ENCODE peak calls at places on chromosome 13, in eight cellular contexts. One of them, this sample, is unnamed.

GRCh38 chr13:33208290-33208990 is 77.1 kb downstream of the STARD13 start:
- DNase-seq in HCT116: no peak
- DNase-seq in fibroblast of lung: no peak
- DNase-seq in WERI-Rb-1: no peak
- DNase-seq in upper lobe of right lung: no peak
- DNase-seq in brain microvascular endothelial cell: no peak
- DNase-seq in ascending aorta: no peak
- DNase-seq in left ventricle myocardium inferior: no peak
- DNase-seq in this sample: no peak

GRCh38 chr13:41418027-41418426 is 39.3 kb upstream of the RGCC start:
- DNase-seq in brain microvascular endothelial cell: peak; percentile 82
- DNase-seq in left ventricle myocardium inferior: no peak
- DNase-seq in WERI-Rb-1: no peak
- DNase-seq in fibroblast of lung: peak; percentile 89
- DNase-seq in ascending aorta: no peak
- DNase-seq in HCT116: no peak
- DNase-seq in upper lobe of right lung: no peak
- DNase-seq in this sample: no peak

GRCh38 chr13:49938921-49939320 is 2.8 kb upstream of the SPRYD7 start:
- DNase-seq in upper lobe of right lung: no peak
- DNase-seq in HCT116: no peak
- DNase-seq in ascending aorta: no peak
- DNase-seq in brain microvascular endothelial cell: no peak
- DNase-seq in WERI-Rb-1: no peak
- DNase-seq in left ventricle myocardium inferior: no peak
- DNase-seq in fibroblast of lung: peak; percentile 11
- DNase-seq in this sample: no peak

GRCh38 chr13:59846845-59847620 is 316.7 kb downstream of the DIAPH3 start:
- DNase-seq in brain microvascular endothelial cell: no peak
- DNase-seq in left ventricle myocardium inferior: no peak
- DNase-seq in HCT116: no peak
- DNase-seq in fibroblast of lung: no peak
- DNase-seq in WERI-Rb-1: no peak
- DNase-seq in upper lobe of right lung: no peak
- DNase-seq in ascending aorta: no peak
- DNase-seq in this sample: no peak

GRCh38 chr13:29435125-29435911 is 160.2 kb downstream of the SLC7A1 start:
- DNase-seq in fibroblast of lung: peak; percentile 95
- DNase-seq in WERI-Rb-1: no peak
- DNase-seq in upper lobe of right lung: no peak
- DNase-seq in ascending aorta: no peak
- DNase-seq in brain microvascular endothelial cell: peak; percentile 66
- DNase-seq in HCT116: no peak
- DNase-seq in left ventricle myocardium inferior: no peak
- DNase-seq in this sample: no peak

GRCh38 chr13:103965506-103966243 is 899.5 kb upstream of the SLC10A2 start:
- DNase-seq in WERI-Rb-1: peak; percentile 66
- DNase-seq in HCT116: no peak
- DNase-seq in fibroblast of lung: no peak
- DNase-seq in brain microvascular endothelial cell: no peak
- DNase-seq in left ventricle myocardium inferior: no peak
- DNase-seq in upper lobe of right lung: no peak
- DNase-seq in ascending aorta: no peak
- DNase-seq in this sample: no peak

GRCh38 chr13:73063166-73063565 is 4.4 kb downstream of the KLF5 start:
- DNase-seq in left ventricle myocardium inferior: no peak
- DNase-seq in HCT116: no peak
- DNase-seq in ascending aorta: no peak
- DNase-seq in brain microvascular endothelial cell: no peak
- DNase-seq in fibroblast of lung: no peak
- DNase-seq in upper lobe of right lung: no peak
- DNase-seq in WERI-Rb-1: no peak
- DNase-seq in this sample: no peak

GRCh38 chr13:46745062-46745461 is 51.9 kb downstream of the ESD start:
- DNase-seq in left ventricle myocardium inferior: no peak
- DNase-seq in brain microvascular endothelial cell: no peak
- DNase-seq in fibroblast of lung: no peak
- DNase-seq in upper lobe of right lung: no peak
- DNase-seq in HCT116: no peak
- DNase-seq in ascending aorta: no peak
- DNase-seq in WERI-Rb-1: no peak
- DNase-seq in this sample: no peak

GRCh38 chr13:20174656-20175405 is 14.0 kb upstream of the GJA3 start:
- DNase-seq in fibroblast of lung: peak; percentile 99
- DNase-seq in HCT116: peak; percentile 90
- DNase-seq in WERI-Rb-1: no peak
- DNase-seq in upper lobe of right lung: peak; percentile 90
- DNase-seq in ascending aorta: peak; percentile 86
- DNase-seq in brain microvascular endothelial cell: peak; percentile 91
- DNase-seq in left ventricle myocardium inferior: peak; percentile 42
- DNase-seq in this sample: peak; percentile 92
- H3K4me3 ChIP-seq in fibroblast of lung: no peak overlapping the region
- H3K4me3 ChIP-seq in HCT116: peak overlapping the region; percentile 12
- H3K4me3 ChIP-seq in WERI-Rb-1: no peak overlapping the region
- H3K4me3 ChIP-seq in upper lobe of right lung: no peak overlapping the region
- H3K4me3 ChIP-seq in ascending aorta: no peak overlapping the region
- H3K4me3 ChIP-seq in brain microvascular endothelial cell: peak overlapping the region; percentile 26
- H3K4me3 ChIP-seq in left ventricle myocardium inferior: peak overlapping the region; percentile 32
- H3K4me3 ChIP-seq in this sample: no peak overlapping the region

GRCh38 chr13:76822691-76823267 is 63.4 kb downstream of the KCTD12 start:
- DNase-seq in HCT116: no peak
- DNase-seq in left ventricle myocardium inferior: no peak
- DNase-seq in WERI-Rb-1: no peak
- DNase-seq in ascending aorta: no peak
- DNase-seq in brain microvascular endothelial cell: no peak
- DNase-seq in fibroblast of lung: peak; percentile 60
- DNase-seq in upper lobe of right lung: no peak
- DNase-seq in this sample: no peak
- TF ChIP-seq CTCF in HCT116: no peak
- TF ChIP-seq CTCF in left ventricle myocardium inferior: peak; percentile 46
- TF ChIP-seq CTCF in WERI-Rb-1: no peak
- TF ChIP-seq CTCF in ascending aorta: peak; percentile 9
- TF ChIP-seq CTCF in brain microvascular endothelial cell: peak; percentile 39
- TF ChIP-seq CTCF in fibroblast of lung: peak; percentile 36
- TF ChIP-seq CTCF in upper lobe of right lung: peak; percentile 42
- TF ChIP-seq CTCF in this sample: peak; percentile 11

DNA sequence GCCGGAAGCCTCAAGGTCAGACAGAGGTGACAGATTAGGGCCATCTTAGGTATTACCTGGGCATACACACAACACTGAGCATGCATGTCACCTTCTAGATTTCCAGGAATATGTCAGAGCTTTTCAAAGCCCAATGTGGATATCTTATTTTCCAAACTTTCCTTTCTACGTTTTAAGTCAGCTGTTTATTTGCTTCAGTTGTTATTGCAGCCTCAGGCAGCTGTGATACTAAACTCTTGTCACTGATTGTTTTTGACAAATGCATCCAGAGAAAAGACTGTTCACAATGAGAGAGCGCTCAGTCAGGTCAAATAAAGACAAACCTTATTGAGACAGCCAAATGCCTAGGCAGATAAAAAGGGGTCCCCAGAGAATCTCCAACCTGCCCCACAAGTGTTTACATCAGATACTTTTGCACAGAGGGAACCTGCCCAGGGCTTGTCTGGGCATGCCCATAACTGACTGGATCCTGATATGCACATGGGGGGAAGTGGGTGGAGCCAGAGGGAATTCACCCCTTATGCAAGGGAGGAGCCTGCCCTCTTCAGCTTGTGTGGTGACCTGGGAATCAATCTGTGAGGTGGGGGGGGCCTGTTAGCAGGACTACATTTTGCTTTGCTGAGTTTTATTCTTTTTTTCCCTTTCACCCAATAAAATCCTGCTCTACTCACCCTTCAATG is 28.5 kb downstream of the MED4 start:
- DNase-seq in left ventricle myocardium inferior: no peak
- DNase-seq in HCT116: no peak
- DNase-seq in WERI-Rb-1: peak; percentile 42
- DNase-seq in fibroblast of lung: peak; percentile 49
- DNase-seq in brain microvascular endothelial cell: no peak
- DNase-seq in upper lobe of right lung: no peak
- DNase-seq in ascending aorta: no peak
- DNase-seq in this sample: no peak
- H3K36me3 ChIP-seq in left ventricle myocardium inferior: peaks cover 60% of the 10 kb centered on the region
- H3K36me3 ChIP-seq in HCT116: peaks cover 57% of the 10 kb centered on the region
- H3K36me3 ChIP-seq in WERI-Rb-1: peaks cover 6% of the 10 kb centered on the region
- H3K36me3 ChIP-seq in fibroblast of lung: no peaks in the 10 kb centered on the region
- H3K36me3 ChIP-seq in brain microvascular endothelial cell: peaks cover 24% of the 10 kb centered on the region
- H3K36me3 ChIP-seq in upper lobe of right lung: peaks cover 35% of the 10 kb centered on the region
- H3K36me3 ChIP-seq in ascending aorta: peaks cover 18% of the 10 kb centered on the region
- H3K36me3 ChIP-seq in this sample: peaks cover 1% of the 10 kb centered on the region

GRCh38 chr13:39023761-39024160 is 14.1 kb downstream of the PROSER1 start:
- DNase-seq in fibroblast of lung: no peak
- DNase-seq in HCT116: no peak
- DNase-seq in upper lobe of right lung: no peak
- DNase-seq in ascending aorta: no peak
- DNase-seq in WERI-Rb-1: no peak
- DNase-seq in brain microvascular endothelial cell: no peak
- DNase-seq in left ventricle myocardium inferior: no peak
- DNase-seq in this sample: no peak

GRCh38 chr13:39020853-39021462 is 16.9 kb downstream of the PROSER1 start:
- DNase-seq in fibroblast of lung: no peak
- DNase-seq in ascending aorta: no peak
- DNase-seq in WERI-Rb-1: no peak
- DNase-seq in brain microvascular endothelial cell: no peak
- DNase-seq in HCT116: no peak
- DNase-seq in upper lobe of right lung: no peak
- DNase-seq in left ventricle myocardium inferior: no peak
- DNase-seq in this sample: no peak

GRCh38 chr13:39025433-39025839 is 12.5 kb downstream of the PROSER1 start:
- DNase-seq in left ventricle myocardium inferior: no peak
- DNase-seq in upper lobe of right lung: no peak
- DNase-seq in brain microvascular endothelial cell: no peak
- DNase-seq in HCT116: no peak
- DNase-seq in WERI-Rb-1: no peak
- DNase-seq in fibroblast of lung: no peak
- DNase-seq in ascending aorta: no peak
- DNase-seq in this sample: no peak

GRCh38 chr13:39023316-39023715 is 14.6 kb downstream of the PROSER1 start:
- DNase-seq in upper lobe of right lung: no peak
- DNase-seq in brain microvascular endothelial cell: no peak
- DNase-seq in left ventricle myocardium inferior: no peak
- DNase-seq in fibroblast of lung: peak; percentile 23
- DNase-seq in WERI-Rb-1: no peak
- DNase-seq in HCT116: no peak
- DNase-seq in ascending aorta: no peak
- DNase-seq in this sample: no peak
- H3K4me3 ChIP-seq in upper lobe of right lung: no peak overlapping the region
- H3K4me3 ChIP-seq in brain microvascular endothelial cell: no peak overlapping the region
- H3K4me3 ChIP-seq in left ventricle myocardium inferior: no peak overlapping the region
- H3K4me3 ChIP-seq in fibroblast of lung: no peak overlapping the region
- H3K4me3 ChIP-seq in WERI-Rb-1: no peak overlapping the region
- H3K4me3 ChIP-seq in HCT116: no peak overlapping the region
- H3K4me3 ChIP-seq in ascending aorta: no peak overlapping the region
- H3K4me3 ChIP-seq in this sample: no peak overlapping the region

DNA sequence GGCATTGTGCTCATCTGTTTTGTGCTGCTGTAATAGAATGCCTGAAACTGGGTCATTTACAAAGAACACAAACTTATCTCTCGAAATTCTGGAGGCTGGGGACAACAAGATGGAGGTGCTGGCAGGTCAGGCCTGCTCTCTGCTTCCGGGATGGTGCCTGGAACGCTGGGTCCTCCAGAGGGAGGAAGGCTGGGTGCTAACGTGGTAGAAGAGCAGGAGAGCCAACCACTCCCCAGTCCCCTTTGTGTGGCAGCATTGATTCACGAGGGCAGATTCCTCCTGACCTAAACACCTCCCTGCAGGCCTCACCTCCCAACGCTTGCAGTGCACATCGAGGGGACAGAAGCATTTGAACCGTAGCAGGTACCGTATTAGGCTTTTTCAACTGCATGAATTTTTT is 34.1 kb upstream of the TFDP1 start:
- DNase-seq in fibroblast of lung: no peak
- DNase-seq in WERI-Rb-1: peak; percentile 7
- DNase-seq in ascending aorta: no peak
- DNase-seq in brain microvascular endothelial cell: no peak
- DNase-seq in HCT116: no peak
- DNase-seq in upper lobe of right lung: peak; percentile 32
- DNase-seq in left ventricle myocardium inferior: no peak
- DNase-seq in this sample: no peak
- TF ChIP-seq CTCF in fibroblast of lung: no peak
- TF ChIP-seq CTCF in WERI-Rb-1: no peak
- TF ChIP-seq CTCF in ascending aorta: no peak
- TF ChIP-seq CTCF in brain microvascular endothelial cell: no peak
- TF ChIP-seq CTCF in HCT116: no peak
- TF ChIP-seq CTCF in upper lobe of right lung: no peak
- TF ChIP-seq CTCF in left ventricle myocardium inferior: no peak
- TF ChIP-seq CTCF in this sample: no peak

GRCh38 chr13:111302045-111302722 is 18.3 kb upstream of the TEX29 start:
- DNase-seq in ascending aorta: no peak
- DNase-seq in WERI-Rb-1: no peak
- DNase-seq in HCT116: no peak
- DNase-seq in upper lobe of right lung: no peak
- DNase-seq in left ventricle myocardium inferior: no peak
- DNase-seq in brain microvascular endothelial cell: no peak
- DNase-seq in fibroblast of lung: no peak
- DNase-seq in this sample: no peak

GRCh38 chr13:111298214-111298975 is 22.0 kb upstream of the TEX29 start:
- DNase-seq in ascending aorta: no peak
- DNase-seq in left ventricle myocardium inferior: no peak
- DNase-seq in fibroblast of lung: no peak
- DNase-seq in WERI-Rb-1: no peak
- DNase-seq in upper lobe of right lung: no peak
- DNase-seq in brain microvascular endothelial cell: no peak
- DNase-seq in HCT116: no peak
- DNase-seq in this sample: no peak

GRCh38 chr13:111304041-111304544 is 16.3 kb upstream of the TEX29 start:
- DNase-seq in upper lobe of right lung: no peak
- DNase-seq in ascending aorta: no peak
- DNase-seq in WERI-Rb-1: no peak
- DNase-seq in left ventricle myocardium inferior: no peak
- DNase-seq in HCT116: no peak
- DNase-seq in brain microvascular endothelial cell: no peak
- DNase-seq in fibroblast of lung: no peak
- DNase-seq in this sample: no peak

GRCh38 chr13:111304603-111305289 is 15.7 kb upstream of the TEX29 start:
- DNase-seq in ascending aorta: no peak
- DNase-seq in HCT116: no peak
- DNase-seq in brain microvascular endothelial cell: no peak
- DNase-seq in fibroblast of lung: no peak
- DNase-seq in left ventricle myocardium inferior: no peak
- DNase-seq in upper lobe of right lung: no peak
- DNase-seq in WERI-Rb-1: no peak
- DNase-seq in this sample: no peak

DNA sequence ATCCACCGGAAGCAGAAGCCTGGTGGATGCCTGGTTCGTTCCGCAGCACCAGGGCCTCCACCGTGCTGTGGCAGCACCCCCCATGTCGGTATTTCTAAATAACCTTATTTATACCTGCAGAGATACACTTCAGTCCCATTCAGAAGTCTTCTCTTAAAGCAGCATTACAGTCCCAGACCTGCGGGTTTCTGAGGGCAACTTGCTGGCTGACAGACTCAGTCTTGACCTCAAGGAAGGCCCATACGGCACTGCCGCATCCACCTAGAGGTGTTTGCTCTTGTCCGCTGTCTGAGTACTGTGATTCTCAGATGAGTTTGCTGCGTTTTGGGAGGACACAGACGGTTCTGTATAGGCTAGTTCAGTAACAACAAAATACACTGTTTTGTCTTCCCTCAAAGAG is 16.9 kb upstream of the TEX29 start:
- DNase-seq in upper lobe of right lung: no peak
- DNase-seq in fibroblast of lung: no peak
- DNase-seq in ascending aorta: no peak
- DNase-seq in left ventricle myocardium inferior: no peak
- DNase-seq in HCT116: no peak
- DNase-seq in brain microvascular endothelial cell: no peak
- DNase-seq in WERI-Rb-1: no peak
- DNase-seq in this sample: no peak
- H3K36me3 ChIP-seq in upper lobe of right lung: peaks cover 67% of the 10 kb centered on the region
- H3K36me3 ChIP-seq in fibroblast of lung: peaks cover 14% of the 10 kb centered on the region
- H3K36me3 ChIP-seq in ascending aorta: peaks cover 79% of the 10 kb centered on the region
- H3K36me3 ChIP-seq in left ventricle myocardium inferior: peaks cover 86% of the 10 kb centered on the region
- H3K36me3 ChIP-seq in HCT116: peaks cover 29% of the 10 kb centered on the region
- H3K36me3 ChIP-seq in brain microvascular endothelial cell: peaks cover 51% of the 10 kb centered on the region
- H3K36me3 ChIP-seq in WERI-Rb-1: peaks cover 55% of the 10 kb centered on the region
- H3K36me3 ChIP-seq in this sample: no peaks in the 10 kb centered on the region